ENCODE peak calls at places on chromosomes 3 and 15, in four cellular contexts. N, S, Z and M are unnamed samples.

GRCh38 chr15:65979316-65979715 is 110.0 kb downstream of the RAB11A start:
- DNase-seq in N (no peak), S (peak; percentile 67), Z (peak; percentile 8), M (no peak)

GRCh38 chr3:113625724-113626348 is 70.6 kb downstream of the USF3 start:
- DNase-seq in N (no peak), S (no peak), Z (no peak), M (no peak)

GRCh38 chr15:100201376-100202280 is 140.1 kb downstream of the ADAMTS17 start:
- DNase-seq in N (no peak), S (peak; percentile 54), Z (no peak), M (no peak)

GRCh38 chr3:71518089-71518488 is 65.4 kb downstream of the FOXP1 start:
- DNase-seq in N (no peak), S (no peak), Z (no peak), M (no peak)

GRCh38 chr3:70360985-70361384 is 48.5 kb upstream of the MDFIC2 start:
- DNase-seq in N (peak; percentile 25), S (no peak), Z (peak; percentile 36), M (peak; percentile 26)

GRCh38 chr3:32440481-32441350 is 49.1 kb downstream of the CMTM7 start:
- DNase-seq in N (no peak), S (no peak), Z (no peak), M (peak; percentile 5)

GRCh38 chr3:184360834-184361531 is 422 bp downstream of the CLCN2 start:
- DNase-seq in N (no peak), S (peak; percentile 32), Z (no peak), M (no peak)

GRCh38 chr3:66504761-66505641 is 4.2 kb upstream of the LRIG1 start:
- DNase-seq in N (no peak), S (no peak), Z (no peak), M (no peak)

GRCh38 chr3:171354049-171354705 is 106.0 kb downstream of the TNIK start:
- DNase-seq in N (no peak), S (no peak), Z (no peak), M (no peak)

GRCh38 chr3:64399205-64399800 is 174.0 kb upstream of the PRICKLE2 start:
- DNase-seq in N (no peak), S (peak; percentile 39), Z (peak; percentile 70), M (peak; percentile 24)

GRCh38 chr3:23105048-23105447 is 98.1 kb upstream of the UBE2E2 start:
- DNase-seq in N (no peak), S (no peak), Z (no peak), M (no peak)

GRCh38 chr3:62611541-62612240 is 238.3 kb upstream of the FEZF2 start:
- DNase-seq in N (peak; percentile 57), S (no peak), Z (peak; percentile 26), M (no peak)

GRCh38 chr3:43892535-43892934 is 201.8 kb downstream of the ABHD5 start:
- DNase-seq in N (no peak), S (peak; percentile 84), Z (no peak), M (no peak)

GRCh38 chr15:77988386-77989301 is 88.9 kb downstream of the TBC1D2B start:
- DNase-seq in N (no peak), S (no peak), Z (no peak), M (no peak)

GRCh38 chr3:43870110-43870509 is 179.4 kb downstream of the ABHD5 start:
- DNase-seq in N (no peak), S (no peak), Z (peak; percentile 69), M (no peak)

GRCh38 chr15:99911824-99912223 is 178.6 kb upstream of the LYSMD4 start:
- DNase-seq in N (no peak), S (peak; percentile 7), Z (no peak), M (no peak)

GRCh38 chr3:128278761-128279593 is 125.7 kb downstream of the EEFSEC start:
- DNase-seq in N (peak; percentile 78), S (no peak), Z (peak; percentile 82), M (no peak)

GRCh38 chr3:151209652-151210051 is 6.6 kb upstream of the GPR171 start:
- DNase-seq in N (no peak), S (no peak), Z (no peak), M (peak; percentile 34)

GRCh38 chr15:68374346-68374745 is 57.6 kb downstream of the ITGA11 start:
- DNase-seq in N (no peak), S (no peak), Z (no peak), M (no peak)

GRCh38 chr15:96274698-96275097 is 55.8 kb upstream of the NR2F2 start:
- DNase-seq in N (no peak), S (no peak), Z (no peak), M (no peak)

GRCh38 chr15:40902605-40903561 is 8.6 kb downstream of the VPS18 start:
- DNase-seq in N (no peak), S (peak; percentile 66), Z (no peak), M (no peak)

GRCh38 chr3:17551333-17551732 is 191.1 kb downstream of the TBC1D5 start:
- DNase-seq in N (no peak), S (no peak), Z (no peak), M (no peak)

GRCh38 chr15:70140543-70141375 is 43.0 kb upstream of the TLE3 start:
- DNase-seq in N (no peak), S (peak; percentile 9), Z (peak; percentile 57), M (peak; percentile 78)

GRCh38 chr15:93141373-93141790 is 52.4 kb upstream of the RGMA start:
- DNase-seq in N (no peak), S (no peak), Z (no peak), M (no peak)

GRCh38 chr3:175695251-175695650 is 836.1 kb downstream of the NAALADL2 start:
- DNase-seq in N (no peak), S (no peak), Z (peak; percentile 62), M (no peak)

GRCh38 chr15:81531141-81531592 is 157.2 kb upstream of the TMC3 start:
- DNase-seq in N (peak; percentile 9), S (no peak), Z (peak; percentile 10), M (no peak)

GRCh38 chr3:81702126-81702525 is 59.3 kb downstream of the GBE1 start:
- DNase-seq in N (no peak), S (no peak), Z (no peak), M (no peak)